ENCODE peak calls at places on chromosomes 12 and 14, in ten cellular contexts. X, Y, R, M, O, J, Z, E, G and P are unnamed samples.

GRCh38 chr14:73567365-73567764 is 1.6 kb upstream of the ACOT2 start:
- DNase-seq in X (no peak), Y (no peak), R (no peak), M (no peak), O (no peak), J (no peak), Z (no peak), E (no peak), G (no peak), P (no peak)

GRCh38 chr14:96754162-96754844 is 42.9 kb upstream of the VRK1 start:
- DNase-seq in X (no peak), Y (no peak), R (no peak), M (no peak), O (no peak), J (no peak), Z (peak), E (no peak), G (no peak), P (no peak)

GRCh38 chr14:61321385-61322010 is at the start of gene PRKCH:
- DNase-seq in X (peak), Y (no peak), R (peak), M (peak), O (peak), J (no peak), Z (peak), E (no peak), G (peak), P (no peak)

GRCh38 chr12:72547593-72547992 is 275.4 kb downstream of the TRHDE start:
- DNase-seq in X (no peak), Y (peak), R (no peak), M (no peak), O (no peak), J (no peak), Z (peak), E (no peak), G (no peak), P (no peak)

GRCh38 chr12:29591140-29592020 is 93.9 kb upstream of the OVCH1 start:
- DNase-seq in X (no peak), Y (no peak), R (peak), M (no peak), O (no peak), J (no peak), Z (peak), E (no peak), G (no peak), P (no peak)

GRCh38 chr14:50954811-50955372 is 10.6 kb upstream of the PYGL start:
- DNase-seq in X (peak), Y (no peak), R (peak), M (no peak), O (peak), J (no peak), Z (peak), E (peak), G (no peak), P (no peak)

GRCh38 chr14:45649051-45649450 is 396.0 kb upstream of the MIS18BP1 start:
- DNase-seq in X (no peak), Y (no peak), R (no peak), M (no peak), O (no peak), J (no peak), Z (no peak), E (no peak), G (no peak), P (no peak)

GRCh38 chr12:29023436-29024076 is 125.5 kb upstream of the FAR2 start:
- DNase-seq in X (no peak), Y (no peak), R (no peak), M (no peak), O (no peak), J (no peak), Z (no peak), E (no peak), G (no peak), P (no peak)

GRCh38 chr12:88111074-88111652 is 30.7 kb downstream of the CEP290 start:
- DNase-seq in X (peak), Y (peak), R (peak), M (no peak), O (no peak), J (peak), Z (peak), E (peak), G (no peak), P (no peak)

GRCh38 chr12:89730060-89730459 is 21.4 kb upstream of the ATP2B1 start:
- DNase-seq in X (no peak), Y (no peak), R (no peak), M (no peak), O (no peak), J (no peak), Z (no peak), E (no peak), G (no peak), P (no peak)